ENCODE peak calls at places on chromosomes 16 and 17, in six cellular contexts. Q is heart right ventricle, X is mucosa of descending colon, C is kidney, V is ascending aorta, L is dorsolateral prefrontal cortex. W is an unnamed sample.

GRCh38 chr17:50423553-50424159 is 2.4 kb upstream of the ACSF2 start:
- DNase-seq in Q (no peak), X (no peak), C (no peak), V (no peak), L (no peak), W (no peak)

GRCh38 chr16:12147681-12148479 is 171.3 kb downstream of the SNX29 start:
- DNase-seq in Q (peak), X (no peak), C (no peak), V (no peak), L (no peak), W (no peak)

GRCh38 chr16:61834082-61834481 is 202.2 kb downstream of the CDH8 start:
- DNase-seq in Q (no peak), X (no peak), C (no peak), V (no peak), L (no peak), W (no peak)

GRCh38 chr17:43360376-43360738 is 38.4 kb upstream of the ARL4D start:
- DNase-seq in Q (peak), X (no peak), C (no peak), V (no peak), L (no peak), W (no peak)

GRCh38 chr16:86530251-86531192 is 20.2 kb downstream of the FOXF1 start:
- DNase-seq in Q (no peak), X (no peak), C (peak), V (no peak), L (no peak), W (no peak)

GRCh38 chr16:28569011-28569410 is 15.3 kb downstream of the SGF29 start:
- DNase-seq in Q (no peak), X (no peak), C (no peak), V (no peak), L (no peak), W (no peak)

GRCh38 chr17:12089809-12090384 is 69.2 kb downstream of the MAP2K4 start:
- DNase-seq in Q (no peak), X (no peak), C (no peak), V (no peak), L (no peak), W (no peak)

GRCh38 chr17:72456026-72456569 is 335.3 kb downstream of the SOX9 start:
- DNase-seq in Q (no peak), X (peak), C (no peak), V (no peak), L (no peak), W (no peak)

GRCh38 chr17:82775033-82775823 is 23.4 kb downstream of the TBCD start:
- DNase-seq in Q (peak), X (peak), C (peak), V (no peak), L (peak), W (no peak)

GRCh38 chr16:67482260-67482924 is 955 bp downstream of the AGRP start:
- DNase-seq in Q (no peak), X (peak), C (no peak), V (no peak), L (no peak), W (no peak)

GRCh38 chr17:82754297-82755208 is 2.7 kb downstream of the TBCD start:
- DNase-seq in Q (no peak), X (no peak), C (no peak), V (no peak), L (no peak), W (no peak)

GRCh38 chr16:11076259-11077018 is 132.1 kb downstream of the CLEC16A start:
- DNase-seq in Q (no peak), X (no peak), C (no peak), V (no peak), L (no peak), W (no peak)

GRCh38 chr16:29876578-29877249 is 13.7 kb upstream of the CDIPT start:
- DNase-seq in Q (no peak), X (peak), C (no peak), V (no peak), L (no peak), W (no peak)

GRCh38 chr17:18328643-18329204 is 13.6 kb downstream of the SMCR8 start:
- DNase-seq in Q (no peak), X (no peak), C (no peak), V (no peak), L (no peak), W (no peak)

GRCh38 chr16:53737563-53737962 is 33.6 kb downstream of the FTO start:
- DNase-seq in Q (no peak), X (no peak), C (no peak), V (no peak), L (no peak), W (no peak)

GRCh38 chr17:16217002-16217635 is at the start of gene PIGL:
- DNase-seq in Q (peak), X (peak), C (peak), V (peak), L (peak), W (peak)

GRCh38 chr17:55609737-55610201 is 98.5 kb upstream of the SMIM36 start:
- DNase-seq in Q (no peak), X (no peak), C (no peak), V (no peak), L (no peak), W (no peak)

GRCh38 chr16:1991588-1992474 is 2.1 kb downstream of the SYNGR3 start:
- DNase-seq in Q (peak), X (peak), C (peak), V (peak), L (peak), W (peak)

DNA sequence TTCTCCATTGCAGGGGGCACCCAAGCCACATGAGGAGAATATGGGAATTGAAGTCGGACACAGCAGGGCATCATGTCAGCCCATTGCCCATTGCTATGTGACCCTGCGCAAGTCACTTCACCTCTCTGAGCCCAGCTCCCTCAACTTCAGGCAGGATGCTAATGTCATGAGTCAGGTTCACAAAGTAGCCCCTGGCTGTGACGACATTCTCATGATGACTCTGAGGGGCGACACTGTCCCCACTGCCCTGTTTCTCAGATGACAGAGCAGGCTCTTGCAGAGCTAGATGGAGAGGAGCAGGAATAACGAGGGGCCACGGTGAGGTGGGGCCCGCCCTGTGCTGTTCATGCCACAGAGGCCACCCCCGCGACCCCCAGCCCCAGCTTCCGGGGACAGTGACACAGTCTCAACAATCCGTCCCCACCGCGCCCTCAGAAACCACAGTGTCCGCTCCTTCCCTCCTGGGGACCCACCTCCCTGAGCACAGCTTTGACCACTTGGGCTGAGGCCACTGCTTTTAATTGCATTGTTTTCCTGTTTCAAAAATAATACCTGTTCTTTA is 13.2 kb upstream of the ZNF469 start:
- DNase-seq in Q (no peak), X (peak), C (peak), V (no peak), L (peak), W (no peak)
- H3K4me3 ChIP-seq in Q (no peak), X (no peak), C (no peak), V (no peak), L (no peak), W (no peak)

GRCh38 chr17:8312726-8313600 is 2.9 kb downstream of the ARHGEF15 start:
- DNase-seq in Q (no peak), X (no peak), C (peak), V (no peak), L (no peak), W (no peak)

GRCh38 chr17:8310601-8311123 is 621 bp downstream of the ARHGEF15 start:
- DNase-seq in Q (peak), X (no peak), C (no peak), V (no peak), L (no peak), W (no peak)

GRCh38 chr17:8314797-8315739 is 5.0 kb downstream of the ARHGEF15 start:
- DNase-seq in Q (no peak), X (peak), C (peak), V (no peak), L (no peak), W (no peak)

GRCh38 chr17:8311131-8311790 is 1.2 kb downstream of the ARHGEF15 start:
- DNase-seq in Q (peak), X (no peak), C (peak), V (no peak), L (no peak), W (no peak)

DNA sequence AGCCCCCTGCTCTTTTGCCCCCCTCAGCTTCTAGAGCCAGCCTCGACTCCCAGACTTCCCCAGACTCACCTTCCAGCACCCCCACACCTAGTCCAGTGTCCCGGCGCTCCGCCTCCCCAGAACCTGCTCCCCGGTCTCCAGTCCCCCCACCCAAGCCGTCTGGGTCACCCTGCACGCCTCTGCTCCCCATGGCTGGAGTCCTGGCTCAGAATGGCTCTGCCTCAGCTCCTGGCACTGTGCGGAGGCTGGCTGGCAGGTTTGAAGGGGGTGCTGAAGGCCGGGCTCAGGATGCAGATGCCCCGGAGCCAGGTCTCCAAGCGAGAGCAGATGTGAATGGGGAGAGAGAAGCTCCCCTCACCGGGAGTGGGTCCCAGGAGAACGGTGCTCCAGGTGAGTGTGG is 2.2 kb downstream of the ARHGEF15 start:
- DNase-seq in Q (no peak), X (no peak), C (peak), V (no peak), L (no peak), W (no peak)
- H3K4me3 ChIP-seq in Q (peak), X (no peak), C (peak), V (no peak), L (no peak), W (no peak)

GRCh38 chr17:66142428-66142827 is 49.5 kb downstream of the CEP112 start:
- DNase-seq in Q (no peak), X (no peak), C (no peak), V (no peak), L (no peak), W (no peak)
- H3K4me3 ChIP-seq in Q (no peak), X (no peak), C (no peak), V (no peak), L (no peak), W (no peak)

GRCh38 chr16:16008666-16009065 is 59.2 kb downstream of the ABCC1 start:
- DNase-seq in Q (no peak), X (no peak), C (no peak), V (no peak), L (no peak), W (no peak)

GRCh38 chr16:16009396-16009795 is 60.0 kb downstream of the ABCC1 start:
- DNase-seq in Q (peak), X (no peak), C (peak), V (no peak), L (no peak), W (no peak)

GRCh38 chr16:16006650-16007049 is 57.2 kb downstream of the ABCC1 start:
- DNase-seq in Q (no peak), X (no peak), C (no peak), V (no peak), L (no peak), W (no peak)

GRCh38 chr16:16005725-16006124 is 56.3 kb downstream of the ABCC1 start:
- DNase-seq in Q (no peak), X (no peak), C (no peak), V (no peak), L (no peak), W (no peak)

GRCh38 chr16:16007743-16008111 is 58.3 kb downstream of the ABCC1 start:
- DNase-seq in Q (no peak), X (no peak), C (no peak), V (no peak), L (no peak), W (no peak)
- H3K4me3 ChIP-seq in Q (no peak), X (no peak), C (no peak), V (no peak), L (no peak), W (no peak)

W was measured in thoracic aorta.